ENCODE peak calls at places on chromosomes 4 and X, in six cellular contexts. V is K562, G is HepG2, Y is A549, E is GM12878, K is upper lobe of left lung. O is an unnamed sample.
A peak's percentile ranks its signal among the peaks of the same experiment; 100 is the strongest.

GRCh38 chr4:140388015-140388414 is 14.6 kb downstream of the SCOC start:
- ATAC-seq in E (no peak), Y (no peak), V (no peak), G (no peak), K (no peak), O (no peak)

GRCh38 chrX:41381685-41382084 is 47.7 kb downstream of the DDX3X start:
- ATAC-seq in K (peak; percentile 34), G (peak; percentile 97), Y (peak; percentile 88), E (no peak), V (no peak), O (peak; percentile 78)

GRCh38 chr4:8642651-8643321 is 50.2 kb downstream of the CPZ start:
- ATAC-seq in Y (no peak), V (no peak), G (no peak), K (no peak), E (no peak), O (no peak)

GRCh38 chr4:16259531-16260246 is 33.4 kb upstream of the TAPT1 start:
- ATAC-seq in E (no peak), K (no peak), V (no peak), Y (no peak), G (no peak), O (no peak)

GRCh38 chrX:74178536-74178935 is 125.4 kb upstream of the ZCCHC13 start:
- ATAC-seq in Y (peak; percentile 62), K (no peak), G (peak; percentile 87), E (no peak), V (no peak), O (no peak)

GRCh38 chr4:152704788-152705187 is 25.0 kb upstream of the TMEM154 start:
- ATAC-seq in V (no peak), Y (no peak), G (no peak), K (no peak), E (no peak), O (no peak)

GRCh38 chr4:55124337-55125076 is 888 bp downstream of the KDR start:
- ATAC-seq in G (no peak), Y (no peak), K (peak; percentile 70), E (no peak), V (no peak), O (peak; percentile 17)

GRCh38 chr4:39319678-39320077 is 46.5 kb downstream of the RFC1 start:
- ATAC-seq in K (no peak), E (no peak), Y (peak; percentile 85), V (no peak), G (no peak), O (no peak)

GRCh38 chrX:22134681-22135080 is 102.6 kb downstream of the PHEX start:
- ATAC-seq in K (no peak), E (peak; percentile 11), V (no peak), Y (peak; percentile 88), G (peak; percentile 61), O (peak; percentile 61)

GRCh38 chrX:97398030-97398551 is 514.4 kb downstream of the RPA4 start:
- ATAC-seq in K (no peak), Y (no peak), V (no peak), G (no peak), E (peak; percentile 65), O (no peak)

GRCh38 chr4:12118651-12119213 is 690.0 kb upstream of the HS3ST1 start:
- ATAC-seq in Y (no peak), G (no peak), K (peak; percentile 62), E (no peak), V (no peak), O (peak; percentile 60)
- H3K4me3 ChIP-seq in Y (no peak overlapping the region), G (no peak overlapping the region), K (no peak overlapping the region), E (no peak overlapping the region), V (no peak overlapping the region), O (no peak overlapping the region)

DNA sequence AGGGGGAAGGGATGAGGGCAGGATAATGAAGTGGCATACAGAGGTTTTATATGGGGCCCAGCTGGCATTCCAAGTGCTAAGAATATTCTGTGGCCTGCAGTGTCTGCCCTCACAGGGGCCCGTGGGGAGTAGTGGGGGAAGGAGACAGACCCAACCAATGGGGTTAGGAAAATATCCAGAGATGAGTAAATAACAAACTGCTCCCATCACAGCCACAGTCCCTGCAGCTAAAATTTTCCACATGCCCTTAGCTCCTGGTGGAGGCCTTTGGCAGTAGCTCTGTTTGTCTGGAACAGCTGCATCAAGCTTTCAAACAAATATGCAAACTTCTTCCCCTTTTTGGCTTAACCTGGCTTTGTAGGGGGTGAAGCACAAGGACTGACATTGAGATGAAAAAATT is 3.1 kb downstream of the SRPX2 start:
- ATAC-seq in V (no peak), G (peak; percentile 21), E (no peak), Y (no peak), K (no peak), O (no peak)
- TF ChIP-seq CTCF in V (no peak), G (no peak), E (no peak), Y (no peak), K (no peak), O (no peak)

DNA sequence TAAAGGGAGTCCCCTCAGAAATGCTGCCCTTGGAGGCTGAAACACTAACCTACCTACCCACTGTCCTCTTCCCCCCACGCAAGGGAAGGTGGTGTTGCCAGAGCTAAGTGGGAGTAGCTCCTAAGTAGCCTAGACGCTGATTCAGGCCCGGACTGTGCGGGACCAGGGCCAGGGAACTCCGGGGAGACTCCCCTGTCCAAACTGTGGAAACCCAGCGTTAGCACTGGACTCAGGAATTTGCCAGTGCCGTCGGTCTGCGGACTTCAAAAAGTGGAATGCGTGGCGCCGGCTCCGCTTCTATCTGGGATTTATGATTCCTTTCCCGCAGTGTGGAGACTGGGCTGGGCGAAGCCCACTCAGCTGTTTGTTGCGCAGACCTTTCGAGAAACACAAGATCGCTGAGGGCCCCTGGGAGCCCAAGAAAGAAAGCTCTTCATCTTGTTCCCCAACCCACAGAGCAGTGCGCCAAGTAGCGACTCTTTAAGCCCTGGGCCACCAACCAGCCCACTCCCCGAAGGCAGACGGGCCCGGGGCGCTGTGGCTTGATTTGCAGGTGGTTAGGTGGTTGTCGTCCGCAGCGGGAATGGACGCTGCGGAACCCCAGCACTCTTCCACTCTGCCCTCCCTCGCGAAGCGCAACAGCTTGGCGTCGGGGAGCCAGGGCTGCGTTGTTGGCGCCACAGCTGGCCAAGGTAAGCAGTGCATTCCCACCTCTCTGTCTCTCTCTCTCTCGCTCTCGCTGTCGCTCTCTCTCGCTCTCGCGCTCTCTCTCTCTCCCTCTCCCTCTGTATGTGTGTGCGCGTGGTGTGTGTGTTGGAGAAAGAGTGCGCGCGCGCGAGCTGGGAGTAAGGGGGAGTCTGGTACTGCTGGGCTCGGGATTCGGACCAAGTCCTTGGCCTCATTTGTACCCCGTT is 2.0 kb downstream of the TMEM255A start:
- ATAC-seq in K (peak; percentile 83), V (no peak), E (peak; percentile 95), Y (peak; percentile 94), G (peak; percentile 94), O (peak; percentile 57)
- TF ChIP-seq EP300 in K (no peak), V (no peak), E (no peak), Y (no peak), G (no peak), O (no peak)

GRCh38 chr4:84336964-84337705 is 162.0 kb downstream of the NKX6-1 start:
- ATAC-seq in G (no peak), V (no peak), Y (no peak), E (no peak), K (no peak), O (no peak)
- H3K4me3 ChIP-seq in G (no peak overlapping the region), V (no peak overlapping the region), Y (no peak overlapping the region), E (no peak overlapping the region), K (no peak overlapping the region), O (no peak overlapping the region)

GRCh38 chr4:183607894-183608293 is 51.1 kb downstream of the RWDD4 start:
- ATAC-seq in K (no peak), Y (no peak), E (no peak), V (no peak), G (no peak), O (no peak)

GRCh38 chr4:183611210-183611830 is 47.7 kb downstream of the RWDD4 start:
- ATAC-seq in E (no peak), V (no peak), K (no peak), G (no peak), Y (no peak), O (no peak)

GRCh38 chr4:183610033-183610432 is 49.0 kb downstream of the RWDD4 start:
- ATAC-seq in E (no peak), Y (peak; percentile 63), V (peak; percentile 72), G (no peak), K (no peak), O (peak; percentile 53)

GRCh38 chr4:183610613-183611012 is 48.4 kb downstream of the RWDD4 start:
- ATAC-seq in K (peak; percentile 78), Y (no peak), E (no peak), G (no peak), V (peak; percentile 48), O (peak; percentile 69)

DNA sequence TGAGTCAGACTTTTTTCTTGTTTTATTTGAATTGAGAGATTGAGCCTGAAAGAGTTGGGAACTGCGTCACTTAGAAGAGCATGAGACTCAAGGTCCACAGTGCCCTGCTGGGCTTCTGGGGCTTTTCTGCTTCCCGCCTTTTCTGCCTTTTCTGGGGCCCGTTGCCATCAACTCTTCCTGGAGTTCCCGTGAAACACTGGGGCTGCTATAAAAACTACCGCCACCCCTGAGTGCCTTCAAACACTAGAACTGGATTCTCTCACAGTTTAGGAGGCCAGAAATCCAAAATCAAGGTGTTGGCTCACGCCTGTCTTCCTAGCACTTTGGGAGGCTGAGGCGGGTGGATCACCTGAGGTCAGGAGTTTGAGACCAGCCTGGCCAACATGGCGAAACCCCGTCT is 49.8 kb downstream of the RWDD4 start:
- ATAC-seq in Y (no peak), K (no peak), E (no peak), V (no peak), G (no peak), O (no peak)
- TF ChIP-seq CTCF in Y (no peak), K (no peak), E (no peak), V (no peak), G (no peak), O (no peak)

DNA sequence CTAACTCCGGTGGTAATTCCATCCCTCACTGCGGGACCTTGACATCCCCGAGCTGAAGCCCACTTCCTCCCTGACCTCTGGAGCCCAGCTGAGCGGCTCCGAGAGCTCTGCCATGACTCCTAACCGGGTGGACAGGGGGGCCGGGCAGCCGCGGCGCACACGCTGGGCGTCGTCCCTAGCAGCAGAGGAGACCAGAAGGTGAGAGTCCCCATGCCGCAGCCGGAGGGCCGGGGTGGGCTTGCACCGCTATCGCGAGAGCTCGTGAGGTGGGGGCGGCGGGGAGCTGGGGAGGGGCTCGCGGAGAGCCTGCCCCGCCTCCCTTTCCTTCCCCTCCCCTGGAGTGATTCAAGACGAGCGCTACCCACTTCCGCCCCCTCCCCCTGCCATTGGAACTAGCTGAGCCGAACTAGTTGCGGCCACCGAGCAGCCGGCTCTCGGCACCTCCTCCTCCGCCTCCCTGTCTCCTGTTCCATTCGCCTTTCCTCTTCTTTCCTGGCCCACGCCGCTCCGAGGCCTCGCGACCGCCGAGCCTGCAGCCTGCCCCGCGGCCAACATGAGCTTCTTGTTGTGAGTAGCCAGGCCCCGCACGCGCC is at the start of gene MOB1B:
- ATAC-seq in K (peak; percentile 91), Y (peak; percentile 97), G (peak; percentile 94), E (peak; percentile 94), V (peak; percentile 90), O (peak; percentile 94)
- TF ChIP-seq EP300 in K (no peak), Y (no peak), G (no peak), E (no peak), V (no peak), O (no peak)

O was measured in gastroesophageal sphincter.